ENCODE peak calls at places on chromosomes 13 and 19, in eight cellular contexts. V is spleen; D is neural crest cell; W is iPS-NIHi11; P is HuH-7.5; J is cardiac muscle cell; N is CD4-positive, alpha-beta memory T cell; G is heart right ventricle. K is an unnamed sample.
A peak's percentile ranks its signal among the peaks of the same experiment; 100 is the strongest.

GRCh38 chr19:16637535-16637934 is 9.5 kb upstream of the MED26 start:
- DNase-seq in V (no peak), D (no peak), W (no peak), P (no peak), J (no peak), N (no peak), G (no peak), K (no peak)

GRCh38 chr13:48403151-48403631 is 9.7 kb downstream of the LPAR6 start:
- DNase-seq in V (no peak), D (no peak), W (no peak), P (no peak), J (peak; percentile 67), N (peak; percentile 40), G (no peak), K (no peak)

GRCh38 chr19:38736036-38736412 is 8.2 kb downstream of the CAPN12 start:
- DNase-seq in V (peak; percentile 95), D (no peak), W (peak; percentile 70), P (peak; percentile 79), J (no peak), N (peak; percentile 59), G (peak; percentile 29), K (peak; percentile 59)

GRCh38 chr19:47660435-47660832 is 51.5 kb downstream of the BICRA start:
- DNase-seq in V (no peak), D (no peak), W (no peak), P (peak; percentile 77), J (no peak), N (no peak), G (no peak), K (no peak)

GRCh38 chr13:74092711-74093110 is 41.5 kb downstream of the KLF12 start:
- DNase-seq in V (no peak), D (no peak), W (no peak), P (no peak), J (no peak), N (no peak), G (no peak), K (no peak)

GRCh38 chr13:78102121-78102677 is 183.6 kb upstream of the EDNRB start:
- DNase-seq in V (no peak), D (no peak), W (no peak), P (no peak), J (peak; percentile 91), N (no peak), G (peak; percentile 41), K (no peak)

GRCh38 chr13:40927929-40928328 is 91.2 kb downstream of the ELF1 start:
- DNase-seq in V (no peak), D (no peak), W (no peak), P (no peak), J (no peak), N (no peak), G (no peak), K (no peak)

GRCh38 chr19:55809381-55810058 is 22.3 kb downstream of the NLRP11 start:
- DNase-seq in V (peak; percentile 83), D (no peak), W (peak; percentile 33), P (peak; percentile 41), J (peak; percentile 48), N (peak; percentile 12), G (peak; percentile 6), K (no peak)

GRCh38 chr19:45798995-45799517 is 6.4 kb upstream of the DMWD start:
- DNase-seq in V (peak; percentile 82), D (peak; percentile 71), W (peak; percentile 87), P (peak; percentile 84), J (peak; percentile 90), N (peak; percentile 59), G (peak; percentile 60), K (no peak)

GRCh38 chr19:13024126-13024957 is 29.1 kb downstream of the NFIX start:
- DNase-seq in V (no peak), D (no peak), W (no peak), P (no peak), J (peak; percentile 41), N (no peak), G (no peak), K (no peak)

GRCh38 chr19:50465986-50466771 is 10.1 kb upstream of the EMC10 start:
- DNase-seq in V (no peak), D (peak; percentile 59), W (peak; percentile 81), P (no peak), J (no peak), N (no peak), G (no peak), K (no peak)

GRCh38 chr13:107518292-107518691 is 697.0 kb downstream of the LIG4 start:
- DNase-seq in V (no peak), D (no peak), W (no peak), P (no peak), J (peak; percentile 21), N (no peak), G (no peak), K (no peak)

GRCh38 chr19:20661150-20661819 is at the start of gene ZNF626:
- DNase-seq in V (peak; percentile 90), D (peak; percentile 86), W (peak; percentile 89), P (peak; percentile 71), J (peak; percentile 99), N (peak; percentile 91), G (peak; percentile 99), K (peak; percentile 60)

GRCh38 chr19:29308977-29309520 is 96.1 kb upstream of the UQCRFS1 start:
- DNase-seq in V (no peak), D (no peak), W (peak; percentile 59), P (no peak), J (no peak), N (no peak), G (no peak), K (no peak)

GRCh38 chr13:38686635-38687245 is at the start of gene FREM2:
- DNase-seq in V (no peak), D (peak; percentile 75), W (peak; percentile 91), P (no peak), J (peak; percentile 13), N (no peak), G (no peak), K (peak; percentile 48)

GRCh38 chr13:26988059-26988769 is 183.4 kb downstream of the USP12 start:
- DNase-seq in V (no peak), D (no peak), W (no peak), P (no peak), J (no peak), N (no peak), G (no peak), K (no peak)

GRCh38 chr13:100154835-100155463 is 66.1 kb downstream of the PCCA start:
- DNase-seq in V (no peak), D (no peak), W (peak; percentile 20), P (no peak), J (no peak), N (no peak), G (no peak), K (no peak)

GRCh38 chr13:113411216-113412023 is 41.9 kb downstream of the ADPRHL1 start:
- DNase-seq in V (peak; percentile 53), D (no peak), W (no peak), P (no peak), J (peak; percentile 74), N (no peak), G (peak; percentile 69), K (peak; percentile 62)

GRCh38 chr13:95624020-95624419 is 20.5 kb downstream of the DZIP1 start:
- DNase-seq in V (no peak), D (peak; percentile 38), W (peak; percentile 69), P (no peak), J (peak; percentile 73), N (peak; percentile 21), G (no peak), K (no peak)

GRCh38 chr13:55554741-55555140 is 1586.0 kb upstream of the PRR20A start:
- DNase-seq in V (no peak), D (no peak), W (no peak), P (no peak), J (no peak), N (no peak), G (no peak), K (no peak)

GRCh38 chr13:50936681-50937080 is 27.1 kb downstream of the RNASEH2B start:
- DNase-seq in V (no peak), D (no peak), W (no peak), P (no peak), J (peak; percentile 68), N (no peak), G (no peak), K (no peak)

GRCh38 chr19:18596752-18597157 is 8.2 kb downstream of the REX1BD start:
- DNase-seq in V (peak; percentile 80), D (no peak), W (peak; percentile 84), P (no peak), J (peak; percentile 53), N (no peak), G (no peak), K (peak; percentile 62)

GRCh38 chr13:45372189-45373115 is 31.5 kb upstream of the TPT1 start:
- DNase-seq in V (no peak), D (no peak), W (no peak), P (no peak), J (no peak), N (no peak), G (no peak), K (no peak)

GRCh38 chr13:30345426-30346100 is 38.2 kb upstream of the KATNAL1 start:
- DNase-seq in V (peak; percentile 53), D (no peak), W (no peak), P (no peak), J (no peak), N (no peak), G (no peak), K (no peak)

GRCh38 chr13:51125495-51126226 is 14.6 kb upstream of the C13orf42 start:
- DNase-seq in V (no peak), D (peak; percentile 57), W (peak; percentile 72), P (peak; percentile 23), J (peak; percentile 75), N (peak; percentile 23), G (peak; percentile 53), K (no peak)

GRCh38 chr19:18543814-18544475 is 572 bp upstream of the FKBP8 start:
- DNase-seq in V (peak; percentile 89), D (no peak), W (peak; percentile 67), P (peak; percentile 67), J (peak; percentile 72), N (peak; percentile 83), G (peak; percentile 44), K (no peak)

GRCh38 chr19:11142528-11143171 is 12.9 kb downstream of the SPC24 start:
- DNase-seq in V (peak; percentile 78), D (no peak), W (peak; percentile 77), P (peak; percentile 67), J (peak; percentile 98), N (no peak), G (peak; percentile 92), K (peak; percentile 87)

GRCh38 chr19:47650695-47651094 is 41.8 kb downstream of the BICRA start:
- DNase-seq in V (no peak), D (no peak), W (no peak), P (no peak), J (no peak), N (no peak), G (no peak), K (no peak)

GRCh38 chr13:95267662-95268369 is 33.4 kb downstream of the ABCC4 start:
- DNase-seq in V (no peak), D (no peak), W (no peak), P (no peak), J (peak; percentile 81), N (no peak), G (no peak), K (no peak)

GRCh38 chr13:108214511-108215383 is 589 bp downstream of the LIG4 start:
- DNase-seq in V (peak; percentile 82), D (no peak), W (peak; percentile 18), P (no peak), J (no peak), N (no peak), G (peak; percentile 11), K (no peak)

K was measured in RWPE2.